ENCODE peak calls at places on chromosomes 11 and 22, in seven cellular contexts. One of them, this sample, is unnamed.
A peak's percentile ranks its signal among the peaks of the same experiment; 100 is the strongest.

GRCh38 chr11:111185259-111185658 is 60.3 kb upstream of the POU2AF2 start:
- DNase-seq in AG20443: peak; percentile 47
- DNase-seq in RCC 7860: no peak
- DNase-seq in HT-29: no peak
- DNase-seq in heart right ventricle: no peak
- DNase-seq in effector memory CD8-positive, alpha-beta T cell: no peak
- DNase-seq in Caco-2: no peak
- DNase-seq in this sample: no peak

GRCh38 chr11:124402326-124402922 is 3.6 kb upstream of the OR8B3 start:
- DNase-seq in AG20443: peak; percentile 78
- DNase-seq in RCC 7860: peak; percentile 34
- DNase-seq in HT-29: peak; percentile 84
- DNase-seq in heart right ventricle: peak; percentile 67
- DNase-seq in effector memory CD8-positive, alpha-beta T cell: peak; percentile 3
- DNase-seq in Caco-2: peak; percentile 84
- DNase-seq in this sample: peak; percentile 65

GRCh38 chr22:26610072-26610958 is 7.5 kb downstream of the CRYBB1 start:
- DNase-seq in AG20443: peak; percentile 95
- DNase-seq in RCC 7860: peak; percentile 86
- DNase-seq in HT-29: no peak
- DNase-seq in heart right ventricle: peak; percentile 32
- DNase-seq in effector memory CD8-positive, alpha-beta T cell: peak; percentile 31
- DNase-seq in Caco-2: no peak
- DNase-seq in this sample: peak; percentile 34

GRCh38 chr11:64703048-64703447 is 19.9 kb downstream of the NRXN2 start:
- DNase-seq in AG20443: no peak
- DNase-seq in RCC 7860: no peak
- DNase-seq in HT-29: no peak
- DNase-seq in heart right ventricle: no peak
- DNase-seq in effector memory CD8-positive, alpha-beta T cell: no peak
- DNase-seq in Caco-2: no peak
- DNase-seq in this sample: no peak

GRCh38 chr11:45927684-45928413 is 5.4 kb downstream of the LARGE2 start:
- DNase-seq in AG20443: no peak
- DNase-seq in RCC 7860: no peak
- DNase-seq in HT-29: no peak
- DNase-seq in heart right ventricle: no peak
- DNase-seq in effector memory CD8-positive, alpha-beta T cell: no peak
- DNase-seq in Caco-2: peak; percentile 31
- DNase-seq in this sample: no peak

GRCh38 chr11:11555228-11555627 is 66.6 kb downstream of the GALNT18 start:
- DNase-seq in AG20443: no peak
- DNase-seq in RCC 7860: peak; percentile 47
- DNase-seq in HT-29: no peak
- DNase-seq in heart right ventricle: peak; percentile 68
- DNase-seq in effector memory CD8-positive, alpha-beta T cell: no peak
- DNase-seq in Caco-2: no peak
- DNase-seq in this sample: no peak

GRCh38 chr22:24244144-24244787 is 616 bp downstream of the GGT5 start:
- DNase-seq in AG20443: no peak
- DNase-seq in RCC 7860: no peak
- DNase-seq in HT-29: no peak
- DNase-seq in heart right ventricle: no peak
- DNase-seq in effector memory CD8-positive, alpha-beta T cell: no peak
- DNase-seq in Caco-2: no peak
- DNase-seq in this sample: no peak

GRCh38 chr11:65411681-65412070 is 10.9 kb upstream of the NEAT1 start:
- DNase-seq in AG20443: no peak
- DNase-seq in RCC 7860: no peak
- DNase-seq in HT-29: no peak
- DNase-seq in heart right ventricle: no peak
- DNase-seq in effector memory CD8-positive, alpha-beta T cell: no peak
- DNase-seq in Caco-2: no peak
- DNase-seq in this sample: no peak

GRCh38 chr22:26322179-26322905 is 106.7 kb upstream of the ASPHD2 start:
- DNase-seq in AG20443: peak; percentile 90
- DNase-seq in RCC 7860: peak; percentile 68
- DNase-seq in HT-29: no peak
- DNase-seq in heart right ventricle: no peak
- DNase-seq in effector memory CD8-positive, alpha-beta T cell: no peak
- DNase-seq in Caco-2: no peak
- DNase-seq in this sample: no peak

GRCh38 chr11:30855383-30856006 is 269.3 kb upstream of the MPPED2 start:
- DNase-seq in AG20443: peak; percentile 14
- DNase-seq in RCC 7860: peak; percentile 4
- DNase-seq in HT-29: peak; percentile 39
- DNase-seq in heart right ventricle: no peak
- DNase-seq in effector memory CD8-positive, alpha-beta T cell: no peak
- DNase-seq in Caco-2: no peak
- DNase-seq in this sample: no peak

GRCh38 chr11:102513869-102514268 is 16.7 kb downstream of the MMP7 start:
- DNase-seq in AG20443: peak; percentile 20
- DNase-seq in RCC 7860: no peak
- DNase-seq in HT-29: peak; percentile 74
- DNase-seq in heart right ventricle: no peak
- DNase-seq in effector memory CD8-positive, alpha-beta T cell: no peak
- DNase-seq in Caco-2: no peak
- DNase-seq in this sample: peak; percentile 35

GRCh38 chr22:40030757-40031092 is 36.0 kb downstream of the FAM83F start:
- DNase-seq in AG20443: no peak
- DNase-seq in RCC 7860: no peak
- DNase-seq in HT-29: no peak
- DNase-seq in heart right ventricle: no peak
- DNase-seq in effector memory CD8-positive, alpha-beta T cell: no peak
- DNase-seq in Caco-2: no peak
- DNase-seq in this sample: no peak

This sample was measured in colonic mucosa.